ENCODE peak calls at places on chromosome 3, in eight cellular contexts. One of them, this sample, is unnamed. For H4K20me1, the result is how much of the 10 kb centered on the place peaks cover.

GRCh38 chr3:159418571-159419526 is 569.8 kb upstream of the IL12A start:
- DNase-seq in endothelial cell of umbilical vein: peak
- DNase-seq in K562: no peak
- DNase-seq in GM23338: no peak
- DNase-seq in MM.1S: no peak
- DNase-seq in astrocyte: peak
- DNase-seq in neural progenitor cell: no peak
- DNase-seq in HCT116: peak
- DNase-seq in this sample: no peak

GRCh38 chr3:9178697-9179096 is 70.7 kb downstream of the SRGAP3 start:
- DNase-seq in endothelial cell of umbilical vein: no peak
- DNase-seq in K562: no peak
- DNase-seq in GM23338: no peak
- DNase-seq in MM.1S: no peak
- DNase-seq in astrocyte: no peak
- DNase-seq in neural progenitor cell: no peak
- DNase-seq in HCT116: no peak
- DNase-seq in this sample: no peak

GRCh38 chr3:136932978-136933812 is 24.6 kb upstream of the IL20RB start:
- DNase-seq in endothelial cell of umbilical vein: no peak
- DNase-seq in K562: no peak
- DNase-seq in GM23338: no peak
- DNase-seq in MM.1S: no peak
- DNase-seq in astrocyte: no peak
- DNase-seq in neural progenitor cell: no peak
- DNase-seq in HCT116: no peak
- DNase-seq in this sample: no peak

GRCh38 chr3:155243512-155243921 is 50.0 kb downstream of the STRIT1 start:
- DNase-seq in endothelial cell of umbilical vein: no peak
- DNase-seq in K562: no peak
- DNase-seq in GM23338: no peak
- DNase-seq in MM.1S: peak
- DNase-seq in astrocyte: peak
- DNase-seq in neural progenitor cell: no peak
- DNase-seq in HCT116: no peak
- DNase-seq in this sample: no peak

GRCh38 chr3:14410501-14411165 is 8.2 kb downstream of the SLC6A6 start:
- DNase-seq in endothelial cell of umbilical vein: peak
- DNase-seq in K562: peak
- DNase-seq in GM23338: no peak
- DNase-seq in MM.1S: no peak
- DNase-seq in astrocyte: peak
- DNase-seq in neural progenitor cell: no peak
- DNase-seq in HCT116: no peak
- DNase-seq in this sample: no peak

GRCh38 chr3:73601476-73601875 is 23.3 kb downstream of the PDZRN3 start:
- DNase-seq in endothelial cell of umbilical vein: no peak
- DNase-seq in K562: no peak
- DNase-seq in GM23338: no peak
- DNase-seq in MM.1S: no peak
- DNase-seq in astrocyte: no peak
- DNase-seq in neural progenitor cell: no peak
- DNase-seq in HCT116: no peak
- DNase-seq in this sample: no peak

GRCh38 chr3:56923546-56924224 is 121.9 kb upstream of the ARHGEF3 start:
- DNase-seq in endothelial cell of umbilical vein: peak
- DNase-seq in K562: no peak
- DNase-seq in GM23338: peak
- DNase-seq in MM.1S: no peak
- DNase-seq in astrocyte: no peak
- DNase-seq in neural progenitor cell: no peak
- DNase-seq in HCT116: peak
- DNase-seq in this sample: no peak

GRCh38 chr3:101036676-101037075 is 43.5 kb upstream of the ABI3BP start:
- DNase-seq in endothelial cell of umbilical vein: no peak
- DNase-seq in K562: no peak
- DNase-seq in GM23338: no peak
- DNase-seq in MM.1S: no peak
- DNase-seq in astrocyte: peak
- DNase-seq in neural progenitor cell: no peak
- DNase-seq in HCT116: peak
- DNase-seq in this sample: no peak

GRCh38 chr3:39460677-39461076 is 6.8 kb upstream of the MOBP start:
- DNase-seq in endothelial cell of umbilical vein: no peak
- DNase-seq in K562: no peak
- DNase-seq in GM23338: no peak
- DNase-seq in MM.1S: no peak
- DNase-seq in astrocyte: no peak
- DNase-seq in neural progenitor cell: no peak
- DNase-seq in HCT116: no peak
- DNase-seq in this sample: no peak

GRCh38 chr3:11591401-11592266 is 52.1 kb downstream of the VGLL4 start:
- DNase-seq in endothelial cell of umbilical vein: peak
- DNase-seq in K562: no peak
- DNase-seq in GM23338: peak
- DNase-seq in MM.1S: no peak
- DNase-seq in astrocyte: peak
- DNase-seq in neural progenitor cell: peak
- DNase-seq in HCT116: peak
- DNase-seq in this sample: no peak

GRCh38 chr3:58647661-58648141 is 18.9 kb downstream of the FAM3D start:
- DNase-seq in endothelial cell of umbilical vein: peak
- DNase-seq in K562: no peak
- DNase-seq in GM23338: no peak
- DNase-seq in MM.1S: no peak
- DNase-seq in astrocyte: no peak
- DNase-seq in neural progenitor cell: no peak
- DNase-seq in HCT116: no peak
- DNase-seq in this sample: no peak

GRCh38 chr3:53224536-53224935 is 31.3 kb downstream of the TKT start:
- DNase-seq in endothelial cell of umbilical vein: no peak
- DNase-seq in K562: no peak
- DNase-seq in GM23338: no peak
- DNase-seq in MM.1S: no peak
- DNase-seq in astrocyte: no peak
- DNase-seq in neural progenitor cell: no peak
- DNase-seq in HCT116: no peak
- DNase-seq in this sample: no peak

GRCh38 chr3:53225181-53225580 is 30.6 kb downstream of the TKT start:
- DNase-seq in endothelial cell of umbilical vein: no peak
- DNase-seq in K562: no peak
- DNase-seq in GM23338: no peak
- DNase-seq in MM.1S: no peak
- DNase-seq in astrocyte: no peak
- DNase-seq in neural progenitor cell: no peak
- DNase-seq in HCT116: no peak
- DNase-seq in this sample: no peak

GRCh38 chr3:53223025-53223424 is 32.8 kb downstream of the TKT start:
- DNase-seq in endothelial cell of umbilical vein: no peak
- DNase-seq in K562: no peak
- DNase-seq in GM23338: no peak
- DNase-seq in MM.1S: no peak
- DNase-seq in astrocyte: no peak
- DNase-seq in neural progenitor cell: no peak
- DNase-seq in HCT116: no peak
- DNase-seq in this sample: no peak

GRCh38 chr3:53223541-53223966 is 32.3 kb downstream of the TKT start:
- DNase-seq in endothelial cell of umbilical vein: no peak
- DNase-seq in K562: no peak
- DNase-seq in GM23338: peak
- DNase-seq in MM.1S: no peak
- DNase-seq in astrocyte: no peak
- DNase-seq in neural progenitor cell: no peak
- DNase-seq in HCT116: no peak
- DNase-seq in this sample: no peak

DNA sequence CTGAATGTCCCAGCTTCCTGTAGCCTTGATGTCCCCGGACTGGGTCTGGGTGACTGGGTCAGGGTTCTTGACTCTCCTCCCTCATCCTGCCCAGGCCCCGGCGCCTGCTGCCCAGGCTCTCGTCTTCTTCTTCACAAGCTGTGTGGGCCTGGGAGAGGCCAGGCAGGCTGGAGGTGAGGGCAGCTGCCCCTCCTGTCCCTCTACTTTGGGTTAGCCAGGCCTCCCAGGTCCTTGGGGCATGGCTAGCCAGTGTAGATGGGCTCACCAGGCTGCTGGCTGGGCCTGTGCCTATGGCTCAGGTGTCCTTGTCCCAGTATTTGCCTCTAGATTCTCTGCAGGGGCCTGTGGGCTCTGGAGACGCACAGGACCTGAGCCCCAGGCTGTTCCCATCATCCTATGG is 31.8 kb downstream of the TKT start:
- DNase-seq in endothelial cell of umbilical vein: no peak
- DNase-seq in K562: no peak
- DNase-seq in GM23338: no peak
- DNase-seq in MM.1S: no peak
- DNase-seq in astrocyte: no peak
- DNase-seq in neural progenitor cell: no peak
- DNase-seq in HCT116: no peak
- DNase-seq in this sample: no peak
- H4K20me1 ChIP-seq in endothelial cell of umbilical vein: under half
- H4K20me1 ChIP-seq in K562: under half
- H4K20me1 ChIP-seq in GM23338: under half
- H4K20me1 ChIP-seq in MM.1S: under half
- H4K20me1 ChIP-seq in astrocyte: under half
- H4K20me1 ChIP-seq in neural progenitor cell: under half
- H4K20me1 ChIP-seq in HCT116: under half
- H4K20me1 ChIP-seq in this sample: under half

DNA sequence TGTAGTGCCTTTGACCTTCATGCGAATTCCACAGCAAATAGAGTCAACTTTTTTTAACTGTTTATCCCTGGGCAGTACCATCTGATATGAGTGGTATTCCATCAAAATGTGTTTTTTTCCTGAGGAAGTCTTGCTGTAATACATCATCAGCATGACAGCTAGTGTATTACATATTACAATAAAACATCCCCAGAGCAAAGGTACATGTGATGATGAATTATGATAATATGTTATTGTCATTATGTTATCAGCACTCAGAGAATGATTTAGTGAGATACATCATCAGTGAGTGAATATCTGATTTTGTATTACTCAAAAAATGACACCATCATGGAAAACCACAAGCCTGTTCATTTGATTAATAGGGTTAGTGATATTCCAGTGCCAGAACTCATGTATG is 69.7 kb upstream of the ARL6 start:
- DNase-seq in endothelial cell of umbilical vein: no peak
- DNase-seq in K562: no peak
- DNase-seq in GM23338: no peak
- DNase-seq in MM.1S: no peak
- DNase-seq in astrocyte: no peak
- DNase-seq in neural progenitor cell: no peak
- DNase-seq in HCT116: no peak
- DNase-seq in this sample: no peak
- H3K27ac ChIP-seq in endothelial cell of umbilical vein: no peak
- H3K27ac ChIP-seq in K562: no peak
- H3K27ac ChIP-seq in GM23338: no peak
- H3K27ac ChIP-seq in MM.1S: no peak
- H3K27ac ChIP-seq in astrocyte: no peak
- H3K27ac ChIP-seq in neural progenitor cell: no peak
- H3K27ac ChIP-seq in HCT116: no peak
- H3K27ac ChIP-seq in this sample: no peak

GRCh38 chr3:189459231-189459630 is 172.0 kb upstream of the TP63 start:
- DNase-seq in endothelial cell of umbilical vein: no peak
- DNase-seq in K562: no peak
- DNase-seq in GM23338: no peak
- DNase-seq in MM.1S: no peak
- DNase-seq in astrocyte: no peak
- DNase-seq in neural progenitor cell: no peak
- DNase-seq in HCT116: no peak
- DNase-seq in this sample: no peak

GRCh38 chr3:189457666-189458065 is 173.5 kb upstream of the TP63 start:
- DNase-seq in endothelial cell of umbilical vein: no peak
- DNase-seq in K562: no peak
- DNase-seq in GM23338: no peak
- DNase-seq in MM.1S: no peak
- DNase-seq in astrocyte: no peak
- DNase-seq in neural progenitor cell: no peak
- DNase-seq in HCT116: no peak
- DNase-seq in this sample: no peak

GRCh38 chr3:189457201-189457607 is 174.0 kb upstream of the TP63 start:
- DNase-seq in endothelial cell of umbilical vein: no peak
- DNase-seq in K562: no peak
- DNase-seq in GM23338: no peak
- DNase-seq in MM.1S: no peak
- DNase-seq in astrocyte: peak
- DNase-seq in neural progenitor cell: no peak
- DNase-seq in HCT116: no peak
- DNase-seq in this sample: no peak

GRCh38 chr3:189460511-189460910 is 170.7 kb upstream of the TP63 start:
- DNase-seq in endothelial cell of umbilical vein: no peak
- DNase-seq in K562: no peak
- DNase-seq in GM23338: no peak
- DNase-seq in MM.1S: no peak
- DNase-seq in astrocyte: no peak
- DNase-seq in neural progenitor cell: no peak
- DNase-seq in HCT116: no peak
- DNase-seq in this sample: no peak

GRCh38 chr3:189458536-189458935 is 172.7 kb upstream of the TP63 start:
- DNase-seq in endothelial cell of umbilical vein: no peak
- DNase-seq in K562: no peak
- DNase-seq in GM23338: no peak
- DNase-seq in MM.1S: no peak
- DNase-seq in astrocyte: peak
- DNase-seq in neural progenitor cell: no peak
- DNase-seq in HCT116: no peak
- DNase-seq in this sample: no peak
- H4K20me1 ChIP-seq in endothelial cell of umbilical vein: under half
- H4K20me1 ChIP-seq in K562: under half
- H4K20me1 ChIP-seq in GM23338: under half
- H4K20me1 ChIP-seq in MM.1S: under half
- H4K20me1 ChIP-seq in astrocyte: under half
- H4K20me1 ChIP-seq in neural progenitor cell: under half
- H4K20me1 ChIP-seq in HCT116: under half
- H4K20me1 ChIP-seq in this sample: under half

GRCh38 chr3:130414457-130414856 is 69.0 kb downstream of the COL6A5 start:
- DNase-seq in endothelial cell of umbilical vein: no peak
- DNase-seq in K562: no peak
- DNase-seq in GM23338: no peak
- DNase-seq in MM.1S: no peak
- DNase-seq in astrocyte: no peak
- DNase-seq in neural progenitor cell: no peak
- DNase-seq in HCT116: no peak
- DNase-seq in this sample: peak

GRCh38 chr3:130411310-130411709 is 65.8 kb downstream of the COL6A5 start:
- DNase-seq in endothelial cell of umbilical vein: no peak
- DNase-seq in K562: no peak
- DNase-seq in GM23338: no peak
- DNase-seq in MM.1S: no peak
- DNase-seq in astrocyte: no peak
- DNase-seq in neural progenitor cell: no peak
- DNase-seq in HCT116: no peak
- DNase-seq in this sample: no peak

DNA sequence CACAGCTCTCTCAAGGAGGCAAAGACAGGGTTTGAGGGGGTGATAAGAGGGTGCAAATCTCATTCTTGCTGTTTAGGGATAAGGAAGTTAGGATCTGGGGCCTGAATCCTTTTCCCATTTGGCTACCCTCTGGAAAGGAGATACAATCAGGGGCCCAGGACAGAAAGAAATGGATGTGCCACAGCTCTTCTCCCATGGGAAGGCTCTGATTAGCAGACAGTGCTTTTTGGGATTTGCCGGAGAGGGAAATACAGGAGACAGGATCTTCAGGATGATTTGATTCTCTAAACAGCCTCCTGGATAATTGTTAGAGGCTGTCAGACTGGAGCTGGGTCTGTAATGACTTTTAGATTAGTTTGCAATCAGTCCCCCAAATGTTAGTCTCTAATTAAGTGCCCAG is 67.5 kb downstream of the COL6A5 start:
- DNase-seq in endothelial cell of umbilical vein: no peak
- DNase-seq in K562: no peak
- DNase-seq in GM23338: no peak
- DNase-seq in MM.1S: no peak
- DNase-seq in astrocyte: no peak
- DNase-seq in neural progenitor cell: no peak
- DNase-seq in HCT116: no peak
- DNase-seq in this sample: no peak
- H3K27ac ChIP-seq in endothelial cell of umbilical vein: no peak
- H3K27ac ChIP-seq in K562: no peak
- H3K27ac ChIP-seq in GM23338: no peak
- H3K27ac ChIP-seq in MM.1S: no peak
- H3K27ac ChIP-seq in astrocyte: no peak
- H3K27ac ChIP-seq in neural progenitor cell: no peak
- H3K27ac ChIP-seq in HCT116: no peak
- H3K27ac ChIP-seq in this sample: no peak